ENCODE peak calls at places on chromosomes 12 and 14, in seven cellular contexts. One of them, this sample, is unnamed. For H3K4me1, the result is how much of the 10 kb centered on the place peaks cover.

GRCh38 chr12:625998-626397 is 37.2 kb downstream of the NINJ2 start:
- DNase-seq in CD8-positive, alpha-beta T cell: no peak
- DNase-seq in H1: no peak
- DNase-seq in mesendoderm: no peak
- DNase-seq in A549: no peak
- DNase-seq in psoas muscle: peak
- DNase-seq in uterus: no peak
- DNase-seq in this sample: no peak

GRCh38 chr14:95290769-95291440 is 28.8 kb downstream of the CLMN start:
- DNase-seq in uterus: peak
- DNase-seq in CD8-positive, alpha-beta T cell: no peak
- DNase-seq in mesendoderm: peak
- DNase-seq in psoas muscle: peak
- DNase-seq in A549: no peak
- DNase-seq in H1: no peak
- DNase-seq in this sample: no peak

GRCh38 chr12:86194721-86195120 is 61.5 kb downstream of the MGAT4C start:
- DNase-seq in CD8-positive, alpha-beta T cell: no peak
- DNase-seq in A549: no peak
- DNase-seq in H1: no peak
- DNase-seq in psoas muscle: no peak
- DNase-seq in mesendoderm: no peak
- DNase-seq in uterus: no peak
- DNase-seq in this sample: no peak

GRCh38 chr12:13211859-13212664 is 15.5 kb downstream of the EMP1 start:
- DNase-seq in uterus: peak
- DNase-seq in mesendoderm: peak
- DNase-seq in CD8-positive, alpha-beta T cell: peak
- DNase-seq in A549: peak
- DNase-seq in H1: no peak
- DNase-seq in psoas muscle: no peak
- DNase-seq in this sample: peak

GRCh38 chr12:76929499-76929898 is 50.7 kb upstream of the CSRP2 start:
- DNase-seq in mesendoderm: peak
- DNase-seq in psoas muscle: no peak
- DNase-seq in H1: no peak
- DNase-seq in uterus: no peak
- DNase-seq in A549: no peak
- DNase-seq in CD8-positive, alpha-beta T cell: no peak
- DNase-seq in this sample: no peak

GRCh38 chr14:68686212-68686478 is 106.7 kb downstream of the ZFP36L1 start:
- DNase-seq in A549: no peak
- DNase-seq in psoas muscle: no peak
- DNase-seq in mesendoderm: no peak
- DNase-seq in CD8-positive, alpha-beta T cell: no peak
- DNase-seq in H1: no peak
- DNase-seq in uterus: no peak
- DNase-seq in this sample: no peak

GRCh38 chr12:100545092-100545491 is 28.4 kb upstream of the GAS2L3 start:
- DNase-seq in CD8-positive, alpha-beta T cell: no peak
- DNase-seq in psoas muscle: no peak
- DNase-seq in mesendoderm: no peak
- DNase-seq in uterus: no peak
- DNase-seq in H1: no peak
- DNase-seq in A549: no peak
- DNase-seq in this sample: no peak

GRCh38 chr12:76670776-76671175 is 93.1 kb upstream of the ZDHHC17 start:
- DNase-seq in H1: no peak
- DNase-seq in uterus: no peak
- DNase-seq in mesendoderm: peak
- DNase-seq in psoas muscle: no peak
- DNase-seq in A549: no peak
- DNase-seq in CD8-positive, alpha-beta T cell: no peak
- DNase-seq in this sample: no peak

GRCh38 chr12:82959821-82960220 is 273.1 kb downstream of the TMTC2 start:
- DNase-seq in H1: no peak
- DNase-seq in psoas muscle: no peak
- DNase-seq in uterus: no peak
- DNase-seq in CD8-positive, alpha-beta T cell: no peak
- DNase-seq in mesendoderm: no peak
- DNase-seq in A549: no peak
- DNase-seq in this sample: no peak

GRCh38 chr12:45421736-45422135 is 205.8 kb downstream of the ANO6 start:
- DNase-seq in A549: no peak
- DNase-seq in psoas muscle: no peak
- DNase-seq in H1: no peak
- DNase-seq in uterus: no peak
- DNase-seq in mesendoderm: no peak
- DNase-seq in CD8-positive, alpha-beta T cell: no peak
- DNase-seq in this sample: no peak

GRCh38 chr12:100767371-100767770 is 27.2 kb upstream of the ANO4 start:
- DNase-seq in H1: no peak
- DNase-seq in uterus: no peak
- DNase-seq in CD8-positive, alpha-beta T cell: no peak
- DNase-seq in psoas muscle: no peak
- DNase-seq in A549: no peak
- DNase-seq in mesendoderm: no peak
- DNase-seq in this sample: no peak

GRCh38 chr12:123435636-123436016 is 858 bp downstream of the RILPL2 start:
- DNase-seq in H1: no peak
- DNase-seq in CD8-positive, alpha-beta T cell: no peak
- DNase-seq in uterus: no peak
- DNase-seq in A549: no peak
- DNase-seq in psoas muscle: no peak
- DNase-seq in mesendoderm: no peak
- DNase-seq in this sample: no peak
- H3K4me1 ChIP-seq in H1: under half
- H3K4me1 ChIP-seq in CD8-positive, alpha-beta T cell: under half
- H3K4me1 ChIP-seq in uterus: under half
- H3K4me1 ChIP-seq in A549: under half
- H3K4me1 ChIP-seq in psoas muscle: under half
- H3K4me1 ChIP-seq in mesendoderm: under half
- H3K4me1 ChIP-seq in this sample: half or more

GRCh38 chr14:61749867-61750266 is 12.4 kb upstream of the SNAPC1 start:
- DNase-seq in CD8-positive, alpha-beta T cell: no peak
- DNase-seq in uterus: no peak
- DNase-seq in A549: peak
- DNase-seq in mesendoderm: peak
- DNase-seq in psoas muscle: no peak
- DNase-seq in H1: no peak
- DNase-seq in this sample: no peak

GRCh38 chr14:61749264-61749663 is 13.0 kb upstream of the SNAPC1 start:
- DNase-seq in psoas muscle: no peak
- DNase-seq in mesendoderm: no peak
- DNase-seq in uterus: no peak
- DNase-seq in H1: no peak
- DNase-seq in CD8-positive, alpha-beta T cell: no peak
- DNase-seq in A549: no peak
- DNase-seq in this sample: no peak

GRCh38 chr14:61750708-61751474 is 11.3 kb upstream of the SNAPC1 start:
- DNase-seq in CD8-positive, alpha-beta T cell: peak
- DNase-seq in psoas muscle: peak
- DNase-seq in uterus: peak
- DNase-seq in H1: peak
- DNase-seq in A549: peak
- DNase-seq in mesendoderm: peak
- DNase-seq in this sample: peak

GRCh38 chr14:61744239-61744638 is 18.0 kb upstream of the SNAPC1 start:
- DNase-seq in CD8-positive, alpha-beta T cell: no peak
- DNase-seq in mesendoderm: no peak
- DNase-seq in uterus: no peak
- DNase-seq in A549: no peak
- DNase-seq in psoas muscle: no peak
- DNase-seq in H1: no peak
- DNase-seq in this sample: no peak

DNA sequence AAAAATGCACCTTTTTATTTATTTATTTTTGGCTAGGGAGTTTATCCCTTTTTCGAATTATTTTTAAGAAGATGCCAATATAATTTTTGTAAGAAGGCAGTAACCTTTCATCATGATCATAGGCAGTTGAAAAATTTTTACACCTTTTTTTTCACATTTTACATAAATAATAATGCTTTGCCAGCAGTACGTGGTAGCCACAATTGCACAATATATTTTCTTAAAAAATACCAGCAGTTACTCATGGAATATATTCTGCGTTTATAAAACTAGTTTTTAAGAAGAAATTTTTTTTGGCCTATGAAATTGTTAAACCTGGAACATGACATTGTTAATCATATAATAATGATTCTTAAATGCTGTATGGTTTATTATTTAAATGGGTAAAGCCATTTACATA is 14.9 kb upstream of the SNAPC1 start:
- DNase-seq in CD8-positive, alpha-beta T cell: no peak
- DNase-seq in H1: no peak
- DNase-seq in psoas muscle: no peak
- DNase-seq in mesendoderm: no peak
- DNase-seq in uterus: no peak
- DNase-seq in A549: no peak
- DNase-seq in this sample: no peak
- H3K27ac ChIP-seq in CD8-positive, alpha-beta T cell: no peak
- H3K27ac ChIP-seq in H1: no peak
- H3K27ac ChIP-seq in psoas muscle: no peak
- H3K27ac ChIP-seq in mesendoderm: no peak
- H3K27ac ChIP-seq in uterus: no peak
- H3K27ac ChIP-seq in A549: no peak
- H3K27ac ChIP-seq in this sample: no peak

GRCh38 chr12:46824709-46825108 is 1.1 kb downstream of the SLC38A4 start:
- DNase-seq in psoas muscle: no peak
- DNase-seq in uterus: no peak
- DNase-seq in H1: no peak
- DNase-seq in CD8-positive, alpha-beta T cell: no peak
- DNase-seq in mesendoderm: no peak
- DNase-seq in A549: no peak
- DNase-seq in this sample: no peak

GRCh38 chr12:46831335-46832083 is 5.7 kb upstream of the SLC38A4 start:
- DNase-seq in A549: no peak
- DNase-seq in CD8-positive, alpha-beta T cell: no peak
- DNase-seq in H1: no peak
- DNase-seq in uterus: no peak
- DNase-seq in psoas muscle: peak
- DNase-seq in mesendoderm: peak
- DNase-seq in this sample: no peak

GRCh38 chr12:46830731-46831334 is 5.0 kb upstream of the SLC38A4 start:
- DNase-seq in psoas muscle: no peak
- DNase-seq in CD8-positive, alpha-beta T cell: no peak
- DNase-seq in A549: no peak
- DNase-seq in H1: no peak
- DNase-seq in mesendoderm: peak
- DNase-seq in uterus: no peak
- DNase-seq in this sample: no peak

DNA sequence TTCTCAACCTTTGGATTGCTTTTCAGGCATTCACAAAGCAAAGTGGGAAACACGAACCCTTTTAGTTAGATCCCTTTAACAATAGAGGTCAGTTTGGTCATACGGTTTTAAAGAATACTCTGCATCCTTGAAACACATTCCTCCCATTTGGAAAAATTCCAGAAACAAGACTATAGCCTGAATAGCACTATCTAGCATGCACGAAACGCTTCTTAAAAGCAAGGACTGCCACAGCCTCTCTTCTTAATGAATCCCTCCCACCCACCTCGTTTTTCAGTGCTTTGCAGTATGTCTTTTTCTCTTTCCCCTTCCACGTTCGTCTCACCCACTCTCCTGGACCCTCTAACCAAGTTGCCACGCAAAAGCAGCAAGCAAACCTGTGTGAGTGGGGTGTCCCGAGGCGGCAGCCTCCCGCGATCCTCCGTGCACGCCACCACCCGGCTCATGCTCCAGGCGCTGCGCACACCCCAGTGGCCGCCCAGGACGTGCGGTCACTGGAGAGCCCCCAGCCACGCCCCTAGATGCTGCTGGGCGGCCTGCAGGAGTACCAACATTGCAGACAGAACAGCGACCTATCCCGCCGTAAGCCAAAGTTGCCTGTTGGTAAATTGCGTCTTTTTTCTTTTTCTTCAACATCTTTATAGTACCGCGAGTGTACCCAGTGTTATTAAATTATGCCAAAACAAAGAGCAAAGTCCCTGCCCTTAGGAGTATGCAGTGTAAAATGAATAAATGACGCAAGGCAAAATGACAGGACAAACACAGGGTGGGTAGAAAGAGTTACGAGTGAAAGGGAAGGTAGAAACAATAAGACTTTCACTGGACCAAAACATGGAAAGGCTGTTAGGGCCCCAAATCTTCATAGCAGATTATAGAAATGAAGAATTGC is at the start of gene SLC38A4:
- DNase-seq in mesendoderm: peak
- DNase-seq in A549: no peak
- DNase-seq in CD8-positive, alpha-beta T cell: no peak
- DNase-seq in psoas muscle: peak
- DNase-seq in uterus: no peak
- DNase-seq in H1: no peak
- DNase-seq in this sample: no peak
- H3K4me3 ChIP-seq in mesendoderm: no peak
- H3K4me3 ChIP-seq in A549: no peak
- H3K4me3 ChIP-seq in CD8-positive, alpha-beta T cell: no peak
- H3K4me3 ChIP-seq in psoas muscle: peak
- H3K4me3 ChIP-seq in uterus: peak
- H3K4me3 ChIP-seq in H1: peak
- H3K4me3 ChIP-seq in this sample: no peak

GRCh38 chr12:126963825-126964224 is 1303.1 kb upstream of the TMEM132C start:
- DNase-seq in CD8-positive, alpha-beta T cell: no peak
- DNase-seq in A549: no peak
- DNase-seq in uterus: no peak
- DNase-seq in mesendoderm: no peak
- DNase-seq in H1: no peak
- DNase-seq in psoas muscle: no peak
- DNase-seq in this sample: no peak

GRCh38 chr12:126967152-126967551 is 1299.8 kb upstream of the TMEM132C start:
- DNase-seq in mesendoderm: no peak
- DNase-seq in uterus: no peak
- DNase-seq in A549: no peak
- DNase-seq in psoas muscle: no peak
- DNase-seq in H1: no peak
- DNase-seq in CD8-positive, alpha-beta T cell: no peak
- DNase-seq in this sample: no peak

GRCh38 chr12:126966498-126966897 is 1300.5 kb upstream of the TMEM132C start:
- DNase-seq in A549: no peak
- DNase-seq in uterus: no peak
- DNase-seq in mesendoderm: no peak
- DNase-seq in psoas muscle: no peak
- DNase-seq in CD8-positive, alpha-beta T cell: no peak
- DNase-seq in H1: no peak
- DNase-seq in this sample: no peak
- H3K4me1 ChIP-seq in A549: under half
- H3K4me1 ChIP-seq in uterus: under half
- H3K4me1 ChIP-seq in mesendoderm: under half
- H3K4me1 ChIP-seq in psoas muscle: under half
- H3K4me1 ChIP-seq in CD8-positive, alpha-beta T cell: under half
- H3K4me1 ChIP-seq in H1: under half
- H3K4me1 ChIP-seq in this sample: under half